ENCODE peak calls at places on chromosomes 4 and X, in eight cellular contexts. One of them, this sample, is unnamed.

GRCh38 chrX:107629533-107629909 is 1.2 kb downstream of the PRPS1 start:
- DNase-seq in GM23248: peak
- DNase-seq in H7: peak
- DNase-seq in NB4: peak
- DNase-seq in fibroblast of the aortic adventitia: peak
- DNase-seq in fibroblast of lung: peak
- DNase-seq in lower leg skin: no peak
- DNase-seq in heart left ventricle: no peak
- DNase-seq in this sample: peak

GRCh38 chrX:107542500-107542899 is 85.8 kb upstream of the PRPS1 start:
- DNase-seq in lower leg skin: no peak
- DNase-seq in H7: peak
- DNase-seq in fibroblast of lung: peak
- DNase-seq in heart left ventricle: no peak
- DNase-seq in fibroblast of the aortic adventitia: peak
- DNase-seq in NB4: peak
- DNase-seq in GM23248: peak
- DNase-seq in this sample: peak

GRCh38 chr4:93832097-93832496 is 3.5 kb downstream of the ATOH1 start:
- DNase-seq in NB4: no peak
- DNase-seq in fibroblast of the aortic adventitia: no peak
- DNase-seq in H7: peak
- DNase-seq in fibroblast of lung: no peak
- DNase-seq in lower leg skin: no peak
- DNase-seq in GM23248: no peak
- DNase-seq in heart left ventricle: no peak
- DNase-seq in this sample: no peak

GRCh38 chrX:37638047-37638446 is 47.5 kb upstream of the XK start:
- DNase-seq in fibroblast of the aortic adventitia: no peak
- DNase-seq in H7: no peak
- DNase-seq in heart left ventricle: no peak
- DNase-seq in lower leg skin: no peak
- DNase-seq in NB4: no peak
- DNase-seq in GM23248: no peak
- DNase-seq in fibroblast of lung: no peak
- DNase-seq in this sample: no peak

GRCh38 chr4:32858971-32859370 is 2138.8 kb downstream of the PCDH7 start:
- DNase-seq in GM23248: peak
- DNase-seq in fibroblast of the aortic adventitia: peak
- DNase-seq in fibroblast of lung: peak
- DNase-seq in lower leg skin: no peak
- DNase-seq in H7: no peak
- DNase-seq in heart left ventricle: no peak
- DNase-seq in NB4: peak
- DNase-seq in this sample: peak

GRCh38 chr4:139144911-139145551 is 32.0 kb downstream of the ELF2 start:
- DNase-seq in NB4: peak
- DNase-seq in fibroblast of the aortic adventitia: no peak
- DNase-seq in GM23248: no peak
- DNase-seq in heart left ventricle: no peak
- DNase-seq in H7: no peak
- DNase-seq in lower leg skin: no peak
- DNase-seq in fibroblast of lung: no peak
- DNase-seq in this sample: no peak

GRCh38 chrX:148530464-148531077 is 30.2 kb downstream of the AFF2 start:
- DNase-seq in heart left ventricle: no peak
- DNase-seq in GM23248: peak
- DNase-seq in fibroblast of the aortic adventitia: peak
- DNase-seq in fibroblast of lung: peak
- DNase-seq in NB4: peak
- DNase-seq in H7: no peak
- DNase-seq in lower leg skin: no peak
- DNase-seq in this sample: peak

GRCh38 chr4:2301221-2301642 is 39.3 kb upstream of the MXD4 start:
- DNase-seq in NB4: no peak
- DNase-seq in H7: peak
- DNase-seq in GM23248: no peak
- DNase-seq in lower leg skin: no peak
- DNase-seq in heart left ventricle: peak
- DNase-seq in fibroblast of lung: no peak
- DNase-seq in fibroblast of the aortic adventitia: no peak
- DNase-seq in this sample: no peak

GRCh38 chrX:39931554-39932282 is 166.0 kb downstream of the BCOR start:
- DNase-seq in fibroblast of lung: no peak
- DNase-seq in heart left ventricle: no peak
- DNase-seq in H7: no peak
- DNase-seq in GM23248: no peak
- DNase-seq in fibroblast of the aortic adventitia: peak
- DNase-seq in NB4: no peak
- DNase-seq in lower leg skin: no peak
- DNase-seq in this sample: peak

GRCh38 chrX:107823456-107823855 is 2.2 kb upstream of the MID2 start:
- DNase-seq in lower leg skin: no peak
- DNase-seq in heart left ventricle: no peak
- DNase-seq in GM23248: peak
- DNase-seq in fibroblast of lung: peak
- DNase-seq in fibroblast of the aortic adventitia: peak
- DNase-seq in H7: no peak
- DNase-seq in NB4: no peak
- DNase-seq in this sample: peak

GRCh38 chrX:46722742-46723568 is 36.0 kb downstream of the SLC9A7 start:
- DNase-seq in fibroblast of the aortic adventitia: peak
- DNase-seq in H7: no peak
- DNase-seq in fibroblast of lung: peak
- DNase-seq in NB4: no peak
- DNase-seq in lower leg skin: no peak
- DNase-seq in heart left ventricle: no peak
- DNase-seq in GM23248: peak
- DNase-seq in this sample: peak

GRCh38 chr4:158169931-158170690 is 2.7 kb downstream of the GASK1B start:
- DNase-seq in fibroblast of lung: peak
- DNase-seq in fibroblast of the aortic adventitia: peak
- DNase-seq in H7: no peak
- DNase-seq in GM23248: peak
- DNase-seq in heart left ventricle: no peak
- DNase-seq in lower leg skin: no peak
- DNase-seq in NB4: no peak
- DNase-seq in this sample: peak

GRCh38 chrX:68193234-68193633 is 240.1 kb downstream of the OPHN1 start:
- DNase-seq in lower leg skin: no peak
- DNase-seq in fibroblast of the aortic adventitia: no peak
- DNase-seq in GM23248: no peak
- DNase-seq in H7: no peak
- DNase-seq in fibroblast of lung: peak
- DNase-seq in NB4: no peak
- DNase-seq in heart left ventricle: no peak
- DNase-seq in this sample: no peak

GRCh38 chr4:184356366-184356765 is 118.0 kb downstream of the IRF2 start:
- DNase-seq in fibroblast of lung: no peak
- DNase-seq in GM23248: no peak
- DNase-seq in NB4: no peak
- DNase-seq in heart left ventricle: no peak
- DNase-seq in lower leg skin: no peak
- DNase-seq in fibroblast of the aortic adventitia: no peak
- DNase-seq in H7: no peak
- DNase-seq in this sample: no peak

GRCh38 chr4:169915545-169915944 is 110.7 kb downstream of the MFAP3L start:
- DNase-seq in NB4: no peak
- DNase-seq in fibroblast of the aortic adventitia: no peak
- DNase-seq in heart left ventricle: no peak
- DNase-seq in H7: no peak
- DNase-seq in fibroblast of lung: no peak
- DNase-seq in lower leg skin: no peak
- DNase-seq in GM23248: no peak
- DNase-seq in this sample: no peak

GRCh38 chr4:130077275-130077674 is 981.3 kb downstream of the C4orf33 start:
- DNase-seq in fibroblast of the aortic adventitia: no peak
- DNase-seq in fibroblast of lung: peak
- DNase-seq in H7: no peak
- DNase-seq in GM23248: no peak
- DNase-seq in heart left ventricle: no peak
- DNase-seq in lower leg skin: no peak
- DNase-seq in NB4: no peak
- DNase-seq in this sample: no peak

GRCh38 chr4:8352368-8353157 is 83.0 kb downstream of the HTRA3 start:
- DNase-seq in heart left ventricle: no peak
- DNase-seq in lower leg skin: peak
- DNase-seq in NB4: no peak
- DNase-seq in fibroblast of the aortic adventitia: no peak
- DNase-seq in GM23248: no peak
- DNase-seq in H7: peak
- DNase-seq in fibroblast of lung: no peak
- DNase-seq in this sample: no peak

GRCh38 chr4:8589831-8590545 is 2.6 kb upstream of the CPZ start:
- DNase-seq in lower leg skin: no peak
- DNase-seq in NB4: no peak
- DNase-seq in GM23248: peak
- DNase-seq in fibroblast of lung: peak
- DNase-seq in heart left ventricle: peak
- DNase-seq in H7: no peak
- DNase-seq in fibroblast of the aortic adventitia: no peak
- DNase-seq in this sample: no peak

DNA sequence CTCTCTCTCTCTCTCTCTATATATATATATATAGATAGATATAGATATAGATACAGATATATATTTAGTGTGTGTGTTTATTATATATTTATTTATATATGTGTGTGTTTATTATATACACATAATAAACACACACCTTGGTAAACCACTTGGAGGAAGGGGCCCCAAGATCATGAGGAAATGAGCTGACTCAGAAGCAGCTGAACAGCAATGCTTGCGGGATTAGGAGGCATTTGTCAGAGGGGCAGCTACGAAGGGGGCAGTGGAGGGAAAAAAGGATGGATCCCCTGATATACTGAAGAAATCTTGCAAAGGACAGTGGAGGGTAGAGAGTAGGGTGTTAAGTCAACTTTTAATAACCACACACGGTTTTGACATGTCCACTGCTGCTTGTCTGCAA is 120.0 kb upstream of the SORBS2 start:
- DNase-seq in NB4: no peak
- DNase-seq in GM23248: no peak
- DNase-seq in fibroblast of lung: no peak
- DNase-seq in lower leg skin: no peak
- DNase-seq in heart left ventricle: no peak
- DNase-seq in fibroblast of the aortic adventitia: no peak
- DNase-seq in H7: no peak
- DNase-seq in this sample: no peak
- H3K4me3 ChIP-seq in NB4: no peak
- H3K4me3 ChIP-seq in GM23248: no peak
- H3K4me3 ChIP-seq in fibroblast of lung: no peak
- H3K4me3 ChIP-seq in lower leg skin: no peak
- H3K4me3 ChIP-seq in heart left ventricle: no peak
- H3K4me3 ChIP-seq in fibroblast of the aortic adventitia: peak
- H3K4me3 ChIP-seq in H7: no peak
- H3K4me3 ChIP-seq in this sample: no peak

GRCh38 chrX:114583646-114584433 is at the start of gene HTR2C:
- DNase-seq in GM23248: no peak
- DNase-seq in H7: peak
- DNase-seq in NB4: no peak
- DNase-seq in heart left ventricle: no peak
- DNase-seq in fibroblast of lung: no peak
- DNase-seq in lower leg skin: no peak
- DNase-seq in fibroblast of the aortic adventitia: no peak
- DNase-seq in this sample: no peak
- H3K4me3 ChIP-seq in GM23248: no peak
- H3K4me3 ChIP-seq in H7: peak
- H3K4me3 ChIP-seq in NB4: no peak
- H3K4me3 ChIP-seq in heart left ventricle: peak
- H3K4me3 ChIP-seq in fibroblast of lung: no peak
- H3K4me3 ChIP-seq in lower leg skin: no peak
- H3K4me3 ChIP-seq in fibroblast of the aortic adventitia: no peak
- H3K4me3 ChIP-seq in this sample: no peak

DNA sequence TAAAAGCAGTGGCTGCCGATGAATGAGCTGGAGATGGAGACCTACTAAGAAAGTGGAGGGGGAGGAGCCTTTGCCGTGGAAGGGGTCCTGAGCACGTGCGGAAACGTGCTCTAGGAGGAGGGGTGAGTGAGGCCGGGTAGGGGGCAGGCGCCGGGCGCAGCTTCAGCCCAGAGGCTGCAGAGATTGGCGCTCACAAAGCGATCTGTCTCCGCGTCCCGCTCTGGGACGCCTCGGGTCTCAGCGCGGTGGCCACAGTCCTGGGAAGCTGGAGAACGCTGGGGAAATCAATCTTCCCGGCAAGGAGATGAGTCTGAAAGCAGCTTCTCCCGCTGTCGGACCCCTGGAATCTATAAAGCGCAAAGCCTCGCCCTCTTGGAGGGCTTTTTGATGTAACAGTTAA is 460 bp upstream of the ARHGAP6 start:
- DNase-seq in heart left ventricle: no peak
- DNase-seq in lower leg skin: no peak
- DNase-seq in fibroblast of the aortic adventitia: no peak
- DNase-seq in GM23248: peak
- DNase-seq in H7: peak
- DNase-seq in NB4: no peak
- DNase-seq in fibroblast of lung: no peak
- DNase-seq in this sample: peak
- H3K4me3 ChIP-seq in heart left ventricle: peak
- H3K4me3 ChIP-seq in lower leg skin: no peak
- H3K4me3 ChIP-seq in fibroblast of the aortic adventitia: peak
- H3K4me3 ChIP-seq in GM23248: peak
- H3K4me3 ChIP-seq in H7: peak
- H3K4me3 ChIP-seq in NB4: no peak
- H3K4me3 ChIP-seq in fibroblast of lung: peak
- H3K4me3 ChIP-seq in this sample: peak

DNA sequence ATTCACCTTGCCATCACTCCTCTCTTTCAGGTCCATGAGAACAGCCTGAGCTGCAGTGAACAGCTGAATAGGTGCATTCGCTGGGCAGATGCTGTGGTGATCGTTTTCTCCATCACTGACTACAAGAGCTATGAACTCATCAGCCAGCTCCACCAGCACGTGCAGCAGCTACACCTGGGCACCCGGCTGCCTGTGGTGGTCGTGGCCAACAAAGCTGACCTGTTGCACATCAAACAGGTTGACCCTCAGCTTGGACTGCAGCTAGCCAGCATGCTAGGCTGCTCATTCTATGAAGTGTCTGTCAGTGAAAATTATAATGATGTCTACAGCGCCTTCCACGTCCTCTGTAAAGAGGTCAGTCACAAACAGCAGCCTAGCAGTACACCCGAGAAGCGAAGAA is 3.2 kb downstream of the RASL11B start:
- DNase-seq in H7: no peak
- DNase-seq in heart left ventricle: no peak
- DNase-seq in GM23248: no peak
- DNase-seq in lower leg skin: no peak
- DNase-seq in NB4: no peak
- DNase-seq in fibroblast of lung: no peak
- DNase-seq in fibroblast of the aortic adventitia: no peak
- DNase-seq in this sample: no peak
- H3K4me3 ChIP-seq in H7: no peak
- H3K4me3 ChIP-seq in heart left ventricle: no peak
- H3K4me3 ChIP-seq in GM23248: no peak
- H3K4me3 ChIP-seq in lower leg skin: no peak
- H3K4me3 ChIP-seq in NB4: no peak
- H3K4me3 ChIP-seq in fibroblast of lung: no peak
- H3K4me3 ChIP-seq in fibroblast of the aortic adventitia: no peak
- H3K4me3 ChIP-seq in this sample: no peak

DNA sequence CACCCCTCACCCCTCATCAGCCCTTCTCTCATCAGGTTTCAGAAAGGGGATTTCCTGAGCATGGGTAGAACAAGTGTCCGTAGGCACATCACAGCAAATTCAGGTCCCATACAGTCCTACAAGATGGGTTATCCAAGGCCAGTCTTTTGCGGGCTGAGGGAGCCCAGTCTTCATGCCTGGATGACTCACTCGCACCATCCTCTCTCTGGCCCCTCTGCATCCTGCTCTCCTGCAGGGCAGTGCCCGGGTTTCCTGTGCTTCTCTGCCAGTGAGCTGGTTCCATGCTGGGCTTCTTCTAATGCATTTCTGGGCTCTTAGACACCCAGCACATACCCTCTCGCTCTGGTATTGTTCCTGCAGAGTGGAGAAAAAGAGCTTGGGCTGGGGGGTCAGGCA is 7.3 kb upstream of the INTS6L start:
- DNase-seq in fibroblast of lung: no peak
- DNase-seq in heart left ventricle: no peak
- DNase-seq in H7: no peak
- DNase-seq in NB4: peak
- DNase-seq in fibroblast of the aortic adventitia: no peak
- DNase-seq in lower leg skin: no peak
- DNase-seq in GM23248: no peak
- DNase-seq in this sample: no peak
- H3K4me3 ChIP-seq in fibroblast of lung: no peak
- H3K4me3 ChIP-seq in heart left ventricle: no peak
- H3K4me3 ChIP-seq in H7: no peak
- H3K4me3 ChIP-seq in NB4: peak
- H3K4me3 ChIP-seq in fibroblast of the aortic adventitia: no peak
- H3K4me3 ChIP-seq in lower leg skin: no peak
- H3K4me3 ChIP-seq in GM23248: no peak
- H3K4me3 ChIP-seq in this sample: no peak